ENCODE peak calls at places on chromosome 14, in five cellular contexts. E, S, V, Y and K are unnamed samples.

GRCh38 chr14:104191409-104191997 is 53.1 kb downstream of the KIF26A start:
- DNase-seq in V (no peak), Y (no peak), S (no peak), E (no peak), K (no peak)

GRCh38 chr14:25349269-25349668 is 299.3 kb upstream of the STXBP6 start:
- DNase-seq in S (no peak), Y (peak), E (no peak), V (no peak), K (no peak)

GRCh38 chr14:22994762-22995275 is 12.5 kb upstream of the AJUBA start:
- DNase-seq in S (peak), V (no peak), Y (no peak), E (peak), K (no peak)

GRCh38 chr14:21498540-21499526 is 12.3 kb downstream of the METTL3 start:
- DNase-seq in S (peak), E (no peak), Y (no peak), V (no peak), K (peak)

GRCh38 chr14:68598621-68599447 is 194.0 kb downstream of the ZFP36L1 start:
- DNase-seq in Y (peak), S (no peak), V (no peak), E (no peak), K (peak)

GRCh38 chr14:62269204-62269603 is 507.0 kb downstream of the SNAPC1 start:
- DNase-seq in S (no peak), V (no peak), E (no peak), Y (no peak), K (no peak)

GRCh38 chr14:75452324-75452723 is 24.5 kb downstream of the JDP2 start:
- DNase-seq in E (no peak), Y (no peak), V (no peak), S (peak), K (no peak)

GRCh38 chr14:20583142-20583541 is 4.7 kb downstream of the RNASE11 start:
- DNase-seq in Y (no peak), E (no peak), S (peak), V (no peak), K (no peak)

GRCh38 chr14:92610849-92611271 is 97.3 kb downstream of the RIN3 start:
- DNase-seq in V (no peak), S (no peak), Y (no peak), E (no peak), K (no peak)

GRCh38 chr14:21168055-21168454 is 12.2 kb upstream of the OR5AU1 start:
- DNase-seq in E (no peak), V (no peak), S (no peak), Y (no peak), K (no peak)

GRCh38 chr14:51860164-51860835 is at the start of gene GNG2:
- DNase-seq in Y (peak), E (peak), V (peak), S (peak), K (peak)